ENCODE peak calls at places on chromosomes 5 and 9, in nine cellular contexts. One of them, this sample, is unnamed.

GRCh38 chr5:97042981-97043380 is 99.4 kb downstream of the LIX1 start:
- DNase-seq in HFFc6: no peak
- DNase-seq in upper lobe of right lung: no peak
- DNase-seq in psoas muscle: no peak
- DNase-seq in HL-60: no peak
- DNase-seq in cardiac fibroblast: no peak
- DNase-seq in glutamatergic neuron: no peak
- DNase-seq in body of pancreas: no peak
- DNase-seq in AG09309: no peak
- DNase-seq in this sample: no peak

GRCh38 chr9:107387401-107387800 is 102.2 kb downstream of the KLF4 start:
- DNase-seq in AG09309: no peak
- DNase-seq in HL-60: no peak
- DNase-seq in body of pancreas: no peak
- DNase-seq in cardiac fibroblast: peak; percentile 8
- DNase-seq in psoas muscle: no peak
- DNase-seq in HFFc6: no peak
- DNase-seq in glutamatergic neuron: no peak
- DNase-seq in upper lobe of right lung: no peak
- DNase-seq in this sample: no peak

GRCh38 chr5:56340196-56340980 is 107.3 kb upstream of the ANKRD55 start:
- DNase-seq in upper lobe of right lung: no peak
- DNase-seq in body of pancreas: no peak
- DNase-seq in AG09309: no peak
- DNase-seq in glutamatergic neuron: no peak
- DNase-seq in cardiac fibroblast: peak; percentile 33
- DNase-seq in HL-60: no peak
- DNase-seq in HFFc6: no peak
- DNase-seq in psoas muscle: no peak
- DNase-seq in this sample: no peak

GRCh38 chr5:170151105-170151831 is 45.6 kb downstream of the FOXI1 start:
- DNase-seq in cardiac fibroblast: peak; percentile 91
- DNase-seq in glutamatergic neuron: no peak
- DNase-seq in HFFc6: peak; percentile 30
- DNase-seq in psoas muscle: no peak
- DNase-seq in HL-60: no peak
- DNase-seq in body of pancreas: peak; percentile 67
- DNase-seq in AG09309: peak; percentile 61
- DNase-seq in upper lobe of right lung: peak; percentile 85
- DNase-seq in this sample: no peak

GRCh38 chr5:1748845-1749244 is 50.8 kb downstream of the MRPL36 start:
- DNase-seq in glutamatergic neuron: peak; percentile 7
- DNase-seq in cardiac fibroblast: no peak
- DNase-seq in HL-60: no peak
- DNase-seq in psoas muscle: peak; percentile 20
- DNase-seq in body of pancreas: no peak
- DNase-seq in AG09309: no peak
- DNase-seq in HFFc6: no peak
- DNase-seq in upper lobe of right lung: peak; percentile 21
- DNase-seq in this sample: no peak

GRCh38 chr5:157267766-157268480 is 2.0 kb downstream of the CYFIP2 start:
- DNase-seq in AG09309: no peak
- DNase-seq in HL-60: no peak
- DNase-seq in psoas muscle: peak; percentile 60
- DNase-seq in body of pancreas: no peak
- DNase-seq in cardiac fibroblast: no peak
- DNase-seq in HFFc6: no peak
- DNase-seq in glutamatergic neuron: no peak
- DNase-seq in upper lobe of right lung: no peak
- DNase-seq in this sample: no peak

GRCh38 chr9:95572370-95573151 is 55.8 kb upstream of the PTCH1 start:
- DNase-seq in HFFc6: peak; percentile 4
- DNase-seq in cardiac fibroblast: peak; percentile 58
- DNase-seq in HL-60: no peak
- DNase-seq in psoas muscle: no peak
- DNase-seq in upper lobe of right lung: no peak
- DNase-seq in glutamatergic neuron: no peak
- DNase-seq in body of pancreas: no peak
- DNase-seq in AG09309: peak; percentile 45
- DNase-seq in this sample: peak; percentile 37

GRCh38 chr5:146662229-146662628 is 146.2 kb upstream of the GPR151 start:
- DNase-seq in psoas muscle: no peak
- DNase-seq in upper lobe of right lung: no peak
- DNase-seq in HFFc6: peak; percentile 24
- DNase-seq in glutamatergic neuron: no peak
- DNase-seq in HL-60: no peak
- DNase-seq in body of pancreas: peak; percentile 15
- DNase-seq in cardiac fibroblast: peak; percentile 52
- DNase-seq in AG09309: no peak
- DNase-seq in this sample: no peak

GRCh38 chr9:69168709-69169217 is 5.3 kb upstream of the TJP2 start:
- DNase-seq in HFFc6: no peak
- DNase-seq in body of pancreas: peak; percentile 49
- DNase-seq in cardiac fibroblast: peak; percentile 76
- DNase-seq in HL-60: no peak
- DNase-seq in psoas muscle: no peak
- DNase-seq in glutamatergic neuron: no peak
- DNase-seq in AG09309: no peak
- DNase-seq in upper lobe of right lung: no peak
- DNase-seq in this sample: no peak

GRCh38 chr9:121741198-121741918 is 89.9 kb downstream of the DAB2IP start:
- DNase-seq in upper lobe of right lung: no peak
- DNase-seq in HL-60: no peak
- DNase-seq in HFFc6: no peak
- DNase-seq in AG09309: no peak
- DNase-seq in glutamatergic neuron: peak; percentile 31
- DNase-seq in psoas muscle: no peak
- DNase-seq in cardiac fibroblast: no peak
- DNase-seq in body of pancreas: no peak
- DNase-seq in this sample: no peak

GRCh38 chr9:121398374-121398773 is 28.3 kb upstream of the STOM start:
- DNase-seq in HFFc6: peak; percentile 99
- DNase-seq in HL-60: no peak
- DNase-seq in glutamatergic neuron: no peak
- DNase-seq in AG09309: peak; percentile 99
- DNase-seq in upper lobe of right lung: no peak
- DNase-seq in cardiac fibroblast: peak; percentile 61
- DNase-seq in body of pancreas: no peak
- DNase-seq in psoas muscle: no peak
- DNase-seq in this sample: peak; percentile 90

GRCh38 chr9:89878003-89878411 is 273.2 kb downstream of the GADD45G start:
- DNase-seq in HFFc6: no peak
- DNase-seq in HL-60: no peak
- DNase-seq in psoas muscle: no peak
- DNase-seq in cardiac fibroblast: no peak
- DNase-seq in body of pancreas: no peak
- DNase-seq in upper lobe of right lung: peak; percentile 18
- DNase-seq in glutamatergic neuron: peak; percentile 16
- DNase-seq in AG09309: no peak
- DNase-seq in this sample: no peak

GRCh38 chr9:801399-802071 is 40.0 kb upstream of the DMRT1 start:
- DNase-seq in body of pancreas: no peak
- DNase-seq in psoas muscle: no peak
- DNase-seq in upper lobe of right lung: no peak
- DNase-seq in HFFc6: peak; percentile 35
- DNase-seq in cardiac fibroblast: peak; percentile 66
- DNase-seq in glutamatergic neuron: no peak
- DNase-seq in HL-60: no peak
- DNase-seq in AG09309: no peak
- DNase-seq in this sample: no peak

GRCh38 chr5:100731768-100732167 is 171.3 kb downstream of the ST8SIA4 start:
- DNase-seq in AG09309: no peak
- DNase-seq in glutamatergic neuron: no peak
- DNase-seq in HFFc6: no peak
- DNase-seq in psoas muscle: no peak
- DNase-seq in upper lobe of right lung: no peak
- DNase-seq in body of pancreas: no peak
- DNase-seq in HL-60: no peak
- DNase-seq in cardiac fibroblast: no peak
- DNase-seq in this sample: no peak

DNA sequence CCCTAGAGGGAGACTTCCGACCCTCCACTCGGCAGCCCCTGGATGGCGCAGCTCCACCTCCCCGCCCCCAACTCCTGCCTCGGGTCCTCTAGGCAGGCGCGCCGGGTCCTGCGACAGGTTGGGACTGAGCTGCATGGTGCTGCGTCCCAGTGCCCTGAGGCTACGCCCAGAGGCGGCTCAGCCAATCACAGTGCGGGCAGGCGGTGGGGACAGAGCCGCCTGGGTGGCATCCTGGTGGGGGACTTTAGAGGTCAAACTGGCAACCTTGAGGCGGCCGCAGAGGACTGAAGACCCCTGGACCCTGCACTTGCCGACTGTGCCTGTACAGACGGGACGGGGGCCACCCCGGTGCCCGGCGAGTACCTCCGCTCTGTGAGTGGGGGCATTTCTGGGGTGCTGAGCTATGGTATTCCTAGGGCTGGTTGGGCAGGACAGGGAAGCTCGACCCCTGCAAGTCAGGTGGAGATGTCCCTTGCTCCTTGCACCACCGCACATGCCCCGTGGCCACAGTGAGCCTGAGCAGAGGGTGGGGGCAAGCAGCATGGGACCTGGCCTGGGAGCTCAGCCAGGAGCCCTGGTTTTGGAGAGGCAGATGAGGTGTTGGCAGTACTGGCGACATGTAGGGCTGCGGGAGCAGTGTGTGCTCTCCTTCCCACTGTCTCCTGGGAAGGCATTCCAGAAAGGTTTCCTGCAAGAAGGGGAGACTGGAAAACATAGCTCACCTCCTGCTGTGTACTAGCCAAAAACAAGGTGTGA is 45.5 kb downstream of the CTSL start:
- DNase-seq in psoas muscle: no peak
- DNase-seq in body of pancreas: no peak
- DNase-seq in HFFc6: no peak
- DNase-seq in AG09309: no peak
- DNase-seq in HL-60: no peak
- DNase-seq in upper lobe of right lung: no peak
- DNase-seq in cardiac fibroblast: no peak
- DNase-seq in glutamatergic neuron: no peak
- DNase-seq in this sample: no peak
- TF ChIP-seq CTCF in psoas muscle: no peak
- TF ChIP-seq CTCF in body of pancreas: no peak
- TF ChIP-seq CTCF in HFFc6: no peak
- TF ChIP-seq CTCF in AG09309: no peak
- TF ChIP-seq CTCF in HL-60: no peak
- TF ChIP-seq CTCF in upper lobe of right lung: no peak
- TF ChIP-seq CTCF in cardiac fibroblast: no peak
- TF ChIP-seq CTCF in glutamatergic neuron: no peak
- TF ChIP-seq CTCF in this sample: no peak

DNA sequence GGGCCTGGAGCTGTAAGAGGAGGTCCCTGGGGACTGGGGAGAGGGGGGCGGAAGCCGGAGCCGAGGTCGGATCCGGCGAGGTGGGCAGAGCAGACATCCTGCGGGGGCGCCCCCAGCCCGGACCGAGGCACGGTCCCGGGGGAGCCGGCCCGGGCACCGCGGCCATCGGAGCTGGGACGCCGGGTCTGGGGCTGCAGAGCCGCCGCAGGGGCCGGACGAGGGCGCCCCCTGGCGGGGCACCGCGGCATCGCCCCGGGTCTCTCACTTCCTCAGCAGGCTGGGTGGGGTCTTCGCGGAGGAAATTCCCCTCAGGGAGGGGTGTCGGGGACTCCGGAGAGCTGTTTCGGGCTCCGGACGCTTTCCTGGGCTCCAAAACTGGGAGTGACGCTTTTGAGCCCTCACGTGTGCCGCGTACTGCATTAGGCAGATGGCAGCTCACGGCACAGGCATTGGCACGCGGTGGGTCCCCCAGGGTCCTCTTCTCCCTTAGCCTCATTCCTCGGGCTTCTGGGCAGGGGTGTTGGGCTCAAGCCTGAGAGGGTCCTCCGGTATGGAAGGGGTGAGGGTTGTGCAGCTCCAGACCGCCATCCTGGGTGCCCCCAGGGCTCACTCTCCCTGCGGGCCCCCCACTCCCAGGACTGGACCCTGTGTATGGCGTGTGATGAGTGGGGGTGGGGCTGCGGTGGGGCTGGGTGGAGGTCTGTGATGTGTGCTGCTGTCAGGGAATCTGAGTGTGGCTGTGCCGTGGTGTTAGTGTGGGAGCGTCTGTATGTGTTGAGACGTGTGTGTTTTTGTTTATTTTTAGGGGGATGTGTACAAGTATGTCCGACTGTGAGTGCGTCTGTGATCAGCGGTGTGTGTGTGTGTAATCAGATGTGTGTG is 29.6 kb downstream of the LHX2 start:
- DNase-seq in cardiac fibroblast: peak; percentile 32
- DNase-seq in psoas muscle: peak; percentile 73
- DNase-seq in HL-60: peak; percentile 20
- DNase-seq in AG09309: no peak
- DNase-seq in HFFc6: no peak
- DNase-seq in upper lobe of right lung: peak; percentile 69
- DNase-seq in glutamatergic neuron: peak; percentile 76
- DNase-seq in body of pancreas: peak; percentile 22
- DNase-seq in this sample: no peak
- TF ChIP-seq CTCF in cardiac fibroblast: peak; percentile 70
- TF ChIP-seq CTCF in psoas muscle: peak; percentile 99
- TF ChIP-seq CTCF in HL-60: peak; percentile 88
- TF ChIP-seq CTCF in AG09309: peak; percentile 76
- TF ChIP-seq CTCF in HFFc6: peak; percentile 99
- TF ChIP-seq CTCF in upper lobe of right lung: peak; percentile 90
- TF ChIP-seq CTCF in glutamatergic neuron: peak; percentile 100
- TF ChIP-seq CTCF in body of pancreas: peak; percentile 65
- TF ChIP-seq CTCF in this sample: peak; percentile 87

DNA sequence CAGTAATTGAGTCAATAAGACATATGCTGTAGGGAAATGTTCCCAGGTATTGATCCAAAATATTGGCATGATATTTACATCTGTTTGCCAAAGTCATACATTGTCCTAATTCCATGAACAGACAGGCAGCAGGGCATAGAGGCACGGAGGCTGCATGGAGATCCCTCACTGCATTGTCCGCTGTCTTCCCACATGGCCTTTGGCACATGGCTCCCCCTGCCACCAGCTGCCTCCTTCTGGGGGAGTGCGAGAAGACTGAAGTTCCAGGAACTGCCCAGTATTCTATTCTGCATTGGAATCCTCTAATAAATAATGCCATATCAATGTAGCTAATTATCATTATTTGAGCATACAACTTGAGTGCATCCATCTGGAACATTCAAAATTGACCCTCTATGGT is 269.0 kb downstream of the FBXL7 start:
- DNase-seq in HL-60: no peak
- DNase-seq in psoas muscle: no peak
- DNase-seq in upper lobe of right lung: no peak
- DNase-seq in glutamatergic neuron: peak; percentile 30
- DNase-seq in body of pancreas: no peak
- DNase-seq in AG09309: no peak
- DNase-seq in HFFc6: no peak
- DNase-seq in cardiac fibroblast: no peak
- DNase-seq in this sample: no peak
- TF ChIP-seq CTCF in HL-60: no peak
- TF ChIP-seq CTCF in psoas muscle: no peak
- TF ChIP-seq CTCF in upper lobe of right lung: no peak
- TF ChIP-seq CTCF in glutamatergic neuron: no peak
- TF ChIP-seq CTCF in body of pancreas: no peak
- TF ChIP-seq CTCF in AG09309: no peak
- TF ChIP-seq CTCF in HFFc6: no peak
- TF ChIP-seq CTCF in cardiac fibroblast: no peak
- TF ChIP-seq CTCF in this sample: no peak

GRCh38 chr5:172646716-172647285 is 5.7 kb downstream of the NEURL1B start:
- DNase-seq in upper lobe of right lung: peak; percentile 61
- DNase-seq in psoas muscle: no peak
- DNase-seq in body of pancreas: no peak
- DNase-seq in AG09309: no peak
- DNase-seq in HL-60: no peak
- DNase-seq in HFFc6: no peak
- DNase-seq in cardiac fibroblast: peak; percentile 41
- DNase-seq in glutamatergic neuron: peak; percentile 45
- DNase-seq in this sample: no peak
- TF ChIP-seq CTCF in upper lobe of right lung: peak; percentile 38
- TF ChIP-seq CTCF in psoas muscle: peak; percentile 24
- TF ChIP-seq CTCF in body of pancreas: peak; percentile 3
- TF ChIP-seq CTCF in AG09309: peak; percentile 16
- TF ChIP-seq CTCF in HL-60: no peak
- TF ChIP-seq CTCF in HFFc6: peak; percentile 9
- TF ChIP-seq CTCF in cardiac fibroblast: peak; percentile 24
- TF ChIP-seq CTCF in glutamatergic neuron: peak; percentile 34
- TF ChIP-seq CTCF in this sample: peak; percentile 23

This sample was measured in HFF-Myc.